ENCODE peak calls at places on chromosomes 1 and 21, in four cellular contexts. K is HuH-7.5, F is GM12864, C is kidney glomerular epithelial cell. J is an unnamed sample.
A peak's percentile ranks its signal among the peaks of the same experiment; 100 is the strongest.

GRCh38 chr1:54380285-54380882 is 25.8 kb downstream of the SSBP3 start:
- DNase-seq in K (no peak), C (no peak), F (no peak), J (no peak)

GRCh38 chr1:53619811-53620619 is 118.9 kb downstream of the GLIS1 start:
- DNase-seq in K (no peak), F (no peak), C (no peak), J (no peak)

GRCh38 chr1:110440877-110441276 is 10.1 kb upstream of the PROK1 start:
- DNase-seq in F (no peak), C (no peak), K (no peak), J (no peak)

GRCh38 chr1:18479484-18479883 is 1.2 kb upstream of the KLHDC7A start:
- DNase-seq in C (no peak), K (no peak), F (no peak), J (no peak)

GRCh38 chr1:195568389-195568788 is 1039.9 kb downstream of the KCNT2 start:
- DNase-seq in K (no peak), F (no peak), C (no peak), J (no peak)

GRCh38 chr1:38077523-38078147 is 31.0 kb upstream of the POU3F1 start:
- DNase-seq in K (no peak), F (no peak), C (no peak), J (no peak)

GRCh38 chr1:209937996-209938959 is at the start of gene SYT14:
- DNase-seq in F (no peak), C (peak; percentile 38), K (no peak), J (no peak)

GRCh38 chr21:29340228-29340627 is 41.5 kb downstream of the BACH1 start:
- DNase-seq in F (no peak), C (no peak), K (no peak), J (no peak)

GRCh38 chr1:172682812-172683211 is 23.9 kb downstream of the FASLG start:
- DNase-seq in K (no peak), F (no peak), C (no peak), J (no peak)

GRCh38 chr1:18575620-18576019 is 55.0 kb upstream of the PAX7 start:
- DNase-seq in F (no peak), C (no peak), K (no peak), J (no peak)

GRCh38 chr1:21383785-21384401 is 56.0 kb upstream of the NBPF3 start:
- DNase-seq in F (no peak), C (no peak), K (no peak), J (no peak)

GRCh38 chr1:192201303-192201702 is 43.0 kb downstream of the RGS18 start:
- DNase-seq in C (no peak), F (no peak), K (no peak), J (no peak)

GRCh38 chr1:150973826-150974579 is 632 bp downstream of the CERS2 start:
- DNase-seq in F (no peak), C (no peak), K (no peak), J (no peak)

GRCh38 chr1:155646307-155646706 is 36.3 kb downstream of the MSTO1 start:
- DNase-seq in F (no peak), K (no peak), C (no peak), J (peak; percentile 26)

GRCh38 chr1:85894651-85895050 is 186.4 kb upstream of the ZNHIT6 start:
- DNase-seq in F (peak; percentile 13), K (peak; percentile 11), C (peak; percentile 8), J (no peak)

GRCh38 chr1:44822131-44822701 is 13.9 kb downstream of the BTBD19 start:
- DNase-seq in K (no peak), F (no peak), C (no peak), J (no peak)

GRCh38 chr21:33578214-33578613 is 10.3 kb downstream of the DONSON start:
- DNase-seq in F (no peak), K (no peak), C (no peak), J (no peak)

GRCh38 chr1:183180634-183181056 is 5.4 kb upstream of the LAMC2 start:
- DNase-seq in K (peak; percentile 18), C (peak; percentile 87), F (peak; percentile 18), J (no peak)

GRCh38 chr1:11960276-11960675 is 20.0 kb upstream of the MFN2 start:
- DNase-seq in K (no peak), C (no peak), F (no peak), J (no peak)

GRCh38 chr21:28822882-28823335 is 169.8 kb downstream of the LTN1 start:
- DNase-seq in K (no peak), C (no peak), F (no peak), J (no peak)

GRCh38 chr1:48853006-48853405 is 76.3 kb upstream of the BEND5 start:
- DNase-seq in F (no peak), C (peak; percentile 30), K (no peak), J (no peak)

GRCh38 chr1:19643113-19643512 is 998 bp upstream of the NBL1 start:
- DNase-seq in C (peak; percentile 22), F (no peak), K (peak; percentile 91), J (no peak)

GRCh38 chr1:11893907-11894251 is 32.3 kb downstream of the KIAA2013 start:
- DNase-seq in F (peak; percentile 15), C (peak; percentile 5), K (peak; percentile 89), J (no peak)

GRCh38 chr1:2980073-2980791 is 41.0 kb upstream of the ACTRT2 start:
- DNase-seq in C (no peak), F (no peak), K (no peak), J (no peak)

GRCh38 chr1:1899266-1899966 is 8.5 kb upstream of the GNB1 start:
- DNase-seq in F (no peak), C (no peak), K (peak; percentile 48), J (no peak)

GRCh38 chr1:115141145-115141454 is 51.8 kb upstream of the TSPAN2 start:
- DNase-seq in C (no peak), F (no peak), K (no peak), J (no peak)

GRCh38 chr1:177023710-177024109 is 140.8 kb downstream of the ASTN1 start:
- DNase-seq in K (no peak), C (no peak), F (no peak), J (no peak)

GRCh38 chr1:223543559-223543958 is 121.9 kb downstream of the CAPN8 start:
- DNase-seq in K (no peak), F (no peak), C (no peak), J (no peak)

GRCh38 chr1:54342306-54342705 is 63.9 kb downstream of the SSBP3 start:
- DNase-seq in F (no peak), K (no peak), C (no peak), J (no peak)

GRCh38 chr21:43272591-43272990 is 103.8 kb downstream of the CRYAA start:
- DNase-seq in C (no peak), K (no peak), F (no peak), J (no peak)

GRCh38 chr1:16474166-16474800 is 33.8 kb downstream of the NECAP2 start:
- DNase-seq in C (no peak), K (no peak), F (no peak), J (no peak)

GRCh38 chr1:206935491-206936067 is 10.7 kb downstream of the PIGR start:
- DNase-seq in F (no peak), C (no peak), K (peak; percentile 72), J (no peak)

GRCh38 chr1:10969971-10970332 is 42.5 kb upstream of the TARDBP start:
- DNase-seq in F (no peak), K (no peak), C (no peak), J (no peak)

GRCh38 chr1:184606786-184607185 is 147.9 kb downstream of the EDEM3 start:
- DNase-seq in K (no peak), F (no peak), C (no peak), J (no peak)

J was measured in SIG-M5.